ENCODE peak calls at places on chromosomes 4 and X, in eight cellular contexts. D, O, L, I, T, H, Q and P are unnamed samples.
A peak's percentile ranks its signal among the peaks of the same experiment; 100 is the strongest.

GRCh38 chrX:41457618-41458192 is 10.6 kb downstream of the NYX start:
- DNase-seq in O (peak; percentile 5), I (no peak), T (peak; percentile 23), D (no peak), H (no peak), L (no peak), Q (no peak), P (no peak)

GRCh38 chr4:73599182-73599581 is 21.1 kb downstream of the RASSF6 start:
- DNase-seq in T (no peak), Q (peak; percentile 84), L (peak; percentile 79), H (no peak), O (peak; percentile 31), D (peak; percentile 77), I (no peak), P (no peak)

GRCh38 chr4:150242820-150243458 is 164.7 kb downstream of the DCLK2 start:
- DNase-seq in D (no peak), I (peak; percentile 26), O (peak; percentile 49), H (no peak), T (peak; percentile 60), L (peak; percentile 77), Q (peak; percentile 48), P (no peak)

GRCh38 chrX:82912401-82912800 is 595.7 kb upstream of the POU3F4 start:
- DNase-seq in L (no peak), O (no peak), I (no peak), D (no peak), H (no peak), T (no peak), Q (no peak), P (no peak)

GRCh38 chrX:26822448-26822847 is 606.5 kb downstream of the MAGEB5 start:
- DNase-seq in D (no peak), O (no peak), I (no peak), H (no peak), Q (no peak), L (no peak), T (no peak), P (no peak)

GRCh38 chr4:26524001-26524400 is 33.7 kb upstream of the CCKAR start:
- DNase-seq in T (no peak), Q (no peak), L (peak; percentile 31), I (no peak), D (no peak), O (no peak), H (no peak), P (no peak)

GRCh38 chrX:72128881-72129280 is 2.8 kb downstream of the RTL5 start:
- DNase-seq in D (no peak), L (peak; percentile 33), I (no peak), T (peak; percentile 48), O (peak; percentile 49), H (no peak), Q (no peak), P (no peak)

GRCh38 chrX:71565634-71566033 is 12.6 kb upstream of the GCNA start:
- DNase-seq in I (no peak), D (no peak), L (no peak), Q (no peak), H (no peak), T (no peak), O (no peak), P (no peak)

GRCh38 chrX:35665311-35665710 is 132.8 kb upstream of the MAGEB16 start:
- DNase-seq in D (no peak), T (no peak), I (no peak), H (no peak), Q (no peak), L (no peak), O (no peak), P (no peak)

GRCh38 chr4:151676301-151676700 is 84.5 kb downstream of the GATB start:
- DNase-seq in O (peak; percentile 95), Q (no peak), T (no peak), L (peak; percentile 56), D (no peak), I (peak; percentile 44), H (no peak), P (no peak)

GRCh38 chrX:96407501-96407900 is 277.1 kb upstream of the DIAPH2 start:
- DNase-seq in H (no peak), I (no peak), L (peak; percentile 79), Q (peak; percentile 55), T (no peak), O (peak; percentile 69), D (no peak), P (no peak)

GRCh38 chrX:123340691-123341090 is 156.6 kb downstream of the GRIA3 start:
- DNase-seq in L (peak; percentile 60), D (no peak), I (no peak), T (no peak), Q (peak; percentile 7), H (no peak), O (peak; percentile 79), P (no peak)

GRCh38 chr4:7820031-7820825 is 119.4 kb downstream of the AFAP1 start:
- DNase-seq in H (no peak), I (no peak), O (peak; percentile 63), D (no peak), L (no peak), T (no peak), Q (no peak), P (no peak)

GRCh38 chrX:27884654-27885053 is 76.9 kb downstream of the MAGEB10 start:
- DNase-seq in Q (no peak), D (no peak), I (no peak), O (no peak), T (no peak), H (no peak), L (no peak), P (no peak)

GRCh38 chrX:35890699-35891098 is 28.8 kb upstream of the CFAP47 start:
- DNase-seq in L (peak; percentile 17), T (peak; percentile 59), H (no peak), O (peak; percentile 42), I (peak; percentile 56), Q (peak; percentile 75), D (no peak), P (peak; percentile 61)

GRCh38 chrX:14529288-14529989 is at the start of gene GLRA2:
- DNase-seq in O (peak; percentile 48), I (peak; percentile 5), L (peak; percentile 51), T (no peak), D (no peak), H (no peak), Q (peak; percentile 58), P (no peak)

GRCh38 chr4:59869056-59869455 is 1331.1 kb upstream of the ADGRL3 start:
- DNase-seq in D (no peak), Q (no peak), L (no peak), H (no peak), I (no peak), T (no peak), O (no peak), P (no peak)

GRCh38 chrX:153909024-153909979 is 4.8 kb downstream of the AVPR2 start:
- DNase-seq in I (no peak), D (no peak), L (no peak), H (no peak), Q (no peak), O (no peak), T (peak; percentile 85), P (no peak)

GRCh38 chr4:173522874-173523395 is 7.1 kb downstream of the HAND2 start:
- DNase-seq in T (no peak), I (no peak), L (peak; percentile 46), H (no peak), Q (no peak), D (no peak), O (peak; percentile 76), P (no peak)

GRCh38 chr4:19095491-19096046 is 1074.0 kb upstream of the LCORL start:
- DNase-seq in D (no peak), O (peak; percentile 2), H (no peak), I (no peak), L (no peak), T (no peak), Q (no peak), P (no peak)

GRCh38 chrX:44872319-44872816 is 620 bp upstream of the KDM6A start:
- DNase-seq in H (no peak), I (peak; percentile 41), Q (peak; percentile 62), T (peak; percentile 50), O (peak; percentile 59), L (peak; percentile 70), D (no peak), P (peak; percentile 85)

GRCh38 chr4:169640261-169640880 is 20.0 kb downstream of the CLCN3 start:
- DNase-seq in L (peak; percentile 85), Q (no peak), T (no peak), O (peak; percentile 91), D (no peak), I (no peak), H (no peak), P (no peak)

GRCh38 chr4:111991163-111991562 is 154.1 kb upstream of the FAM241A start:
- DNase-seq in D (no peak), L (no peak), I (no peak), H (no peak), Q (no peak), T (peak; percentile 88), O (no peak), P (no peak)
- H3K4me3 ChIP-seq in D (no peak overlapping the region), L (peak overlapping the region; percentile 45), I (no peak overlapping the region), H (no peak overlapping the region), Q (no peak overlapping the region), T (peak overlapping the region; percentile 14), O (no peak overlapping the region), P (no peak overlapping the region)

GRCh38 chrX:40008841-40009461 is 88.8 kb downstream of the BCOR start:
- DNase-seq in O (peak; percentile 43), D (peak; percentile 50), Q (peak; percentile 54), I (peak; percentile 47), T (peak; percentile 93), H (no peak), L (no peak), P (peak; percentile 77)
- H3K4me3 ChIP-seq in O (peak overlapping the region; percentile 60), D (peak overlapping the region; percentile 24), Q (peak overlapping the region; percentile 14), I (no peak overlapping the region), T (peak overlapping the region; percentile 59), H (peak overlapping the region; percentile 33), L (no peak overlapping the region), P (no peak overlapping the region)

DNA sequence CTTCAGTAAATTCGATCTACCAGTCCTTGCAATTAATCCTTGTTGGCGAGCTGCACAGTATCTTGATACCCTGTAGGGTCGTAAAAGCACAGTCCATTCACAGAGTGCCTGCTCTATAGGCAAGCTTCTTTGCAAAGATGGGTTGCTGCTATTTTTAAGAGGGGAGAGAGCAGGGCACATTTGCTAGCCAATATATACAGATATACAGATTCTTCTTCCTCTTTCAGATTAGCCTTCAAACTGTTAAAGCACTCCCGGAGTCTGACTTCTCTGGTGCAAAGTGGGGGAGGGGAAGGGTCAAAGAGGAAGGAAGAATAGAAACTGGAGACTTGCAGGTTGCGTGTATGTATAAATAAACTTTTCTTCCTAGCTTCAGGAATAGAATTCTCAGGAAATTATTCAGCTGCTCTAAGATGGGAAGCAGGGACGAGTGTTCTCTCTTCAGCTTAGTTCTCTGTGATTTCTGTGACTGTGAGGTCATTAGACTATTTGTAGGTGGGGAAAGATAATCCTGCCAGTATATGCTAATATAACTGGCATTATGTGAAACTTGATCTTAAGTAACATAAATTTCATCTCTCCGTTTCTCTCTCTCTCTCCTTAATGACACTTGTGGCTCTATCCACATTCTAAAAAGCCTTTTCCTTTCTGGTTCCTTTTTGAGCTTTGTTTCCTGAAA is at the start of gene CYSLTR1:
- DNase-seq in D (no peak), Q (no peak), L (no peak), O (no peak), I (no peak), T (no peak), H (no peak), P (no peak)
- H3K4me3 ChIP-seq in D (peak within 1 kb of the TSS; percentile 23), Q (no peak within 1 kb of the TSS), L (no peak within 1 kb of the TSS), O (no peak within 1 kb of the TSS), I (no peak within 1 kb of the TSS), T (no peak within 1 kb of the TSS), H (peak within 1 kb of the TSS; percentile 51), P (no peak within 1 kb of the TSS)

DNA sequence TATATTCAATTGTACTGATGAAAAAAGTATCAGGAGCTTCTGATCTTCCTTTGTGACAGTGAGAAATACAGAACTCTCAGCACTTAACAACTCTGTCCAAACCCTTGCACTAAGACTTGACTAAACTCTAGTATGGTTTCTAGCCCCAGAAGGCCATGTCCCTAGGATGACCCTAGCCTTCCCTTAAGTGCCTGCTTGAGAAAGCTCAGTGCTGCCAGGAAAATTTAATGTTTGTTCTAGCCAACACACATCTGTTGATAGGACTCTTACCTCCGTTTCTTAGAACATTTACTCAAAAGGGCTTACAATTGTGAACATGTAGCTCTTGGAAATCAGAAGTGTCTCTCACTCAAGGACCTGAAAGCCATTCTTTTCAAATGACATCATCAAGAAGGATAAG is 1055.2 kb upstream of the FTHL17 start:
- DNase-seq in Q (no peak), O (no peak), T (no peak), I (peak; percentile 9), H (no peak), D (no peak), L (no peak), P (no peak)
- H3K4me3 ChIP-seq in Q (no peak overlapping the region), O (no peak overlapping the region), T (no peak overlapping the region), I (no peak overlapping the region), H (no peak overlapping the region), D (no peak overlapping the region), L (no peak overlapping the region), P (no peak overlapping the region)